ENCODE peak calls at places on chromosomes 13 and 19, in four cellular contexts. Y is M059J; T is activated CD4-positive, alpha-beta T cell treated with anti-CD3 and anti-CD28 coated beads for 48 hours; H is astrocyte. J is an unnamed sample.
A peak's percentile ranks its signal among the peaks of the same experiment; 100 is the strongest.

GRCh38 chr19:15452111-15453047 is 2.6 kb upstream of the WIZ start:
- DNase-seq in Y (peak; percentile 85), T (peak; percentile 52), H (peak; percentile 43), J (peak; percentile 91)

GRCh38 chr13:26614721-26615120 is 57.2 kb downstream of the WASF3 start:
- DNase-seq in H (no peak), T (no peak), Y (no peak), J (no peak)

GRCh38 chr19:11221082-11221598 is 18.3 kb upstream of the ANGPTL8 start:
- DNase-seq in H (no peak), Y (no peak), T (no peak), J (no peak)

GRCh38 chr13:102846261-102847015 is 606 bp downstream of the ERCC5 start:
- DNase-seq in H (peak; percentile 18), Y (peak; percentile 40), T (peak; percentile 62), J (peak; percentile 33)

GRCh38 chr13:25046274-25046984 is 49.5 kb upstream of the PABPC3 start:
- DNase-seq in Y (no peak), H (no peak), T (no peak), J (no peak)

GRCh38 chr19:13314761-13315160 is 164.6 kb downstream of the IER2 start:
- DNase-seq in Y (no peak), T (no peak), H (no peak), J (no peak)

GRCh38 chr19:46201413-46202310 is 27.9 kb upstream of the IGFL1 start:
- DNase-seq in H (no peak), Y (peak; percentile 77), T (no peak), J (no peak)

GRCh38 chr13:105918842-105919741 is 616.4 kb downstream of the EFNB2 start:
- DNase-seq in Y (peak; percentile 88), H (peak; percentile 76), T (no peak), J (peak; percentile 71)

GRCh38 chr19:40908981-40909380 is 26.9 kb upstream of the CYP2A7 start:
- DNase-seq in Y (no peak), H (no peak), T (peak; percentile 43), J (no peak)

GRCh38 chr19:58021541-58022282 is 12.1 kb upstream of the ZSCAN1 start:
- DNase-seq in H (peak; percentile 18), Y (peak; percentile 43), T (peak; percentile 55), J (peak; percentile 30)

GRCh38 chr19:49696115-49696514 is 5.2 kb downstream of the CPT1C start:
- DNase-seq in Y (no peak), H (no peak), T (no peak), J (no peak)

GRCh38 chr13:66506979-66507378 is 723.2 kb downstream of the PCDH9 start:
- DNase-seq in Y (no peak), H (no peak), T (no peak), J (no peak)

GRCh38 chr13:106493569-106493968 is 41.9 kb downstream of the EFNB2 start:
- DNase-seq in H (no peak), Y (no peak), T (no peak), J (no peak)

J was measured in amniotic epithelial cell.